ENCODE peak calls at places on chromosome 9, in nine cellular contexts. S is pancreas; G is activated CD8-positive, alpha-beta memory T cell treated with anti-CD3 and anti-CD28 coated beads for 48 hours; K is H7; B is spleen; D is osteocyte; E is H54; J is iPS-NIHi11; Z is left cardiac atrium. V is an unnamed sample.

GRCh38 chr9:14314929-14315753 is 1.2 kb upstream of the NFIB start:
- DNase-seq in E (peak), K (peak), J (peak), G (no peak), B (peak), S (peak), Z (peak), D (peak), V (no peak)

GRCh38 chr9:136840877-136841645 is 1.2 kb upstream of the AJM1 start:
- DNase-seq in E (peak), Z (no peak), B (no peak), K (no peak), G (no peak), J (no peak), S (peak), D (no peak), V (no peak)

GRCh38 chr9:120563044-120563443 is 16.9 kb downstream of the CDK5RAP2 start:
- DNase-seq in B (no peak), K (no peak), J (no peak), G (no peak), D (no peak), Z (peak), S (no peak), E (no peak), V (no peak)

GRCh38 chr9:15512204-15512603 is 1.4 kb upstream of the PSIP1 start:
- DNase-seq in D (no peak), B (no peak), G (no peak), E (no peak), J (no peak), K (no peak), Z (no peak), S (no peak), V (no peak)

GRCh38 chr9:127058645-127059021 is 63.8 kb downstream of the ANGPTL2 start:
- DNase-seq in G (no peak), B (no peak), D (no peak), Z (no peak), S (no peak), K (no peak), J (no peak), E (no peak), V (no peak)

GRCh38 chr9:135648494-135649410 is 9.4 kb upstream of the GLT6D1 start:
- DNase-seq in S (no peak), K (no peak), B (no peak), E (no peak), Z (no peak), J (no peak), D (peak), G (no peak), V (no peak)

GRCh38 chr9:77163889-77164288 is 13.4 kb upstream of the VPS13A start:
- DNase-seq in S (no peak), J (no peak), Z (no peak), D (no peak), B (no peak), E (no peak), K (no peak), G (no peak), V (no peak)

GRCh38 chr9:106284300-106284699 is 578.7 kb upstream of the ZNF462 start:
- DNase-seq in G (no peak), Z (no peak), S (no peak), J (peak), E (no peak), B (no peak), K (peak), D (no peak), V (no peak)

GRCh38 chr9:116099821-116100220 is 53.8 kb upstream of the PAPPA start:
- DNase-seq in G (no peak), E (no peak), J (no peak), D (no peak), B (no peak), S (no peak), K (no peak), Z (no peak), V (no peak)

GRCh38 chr9:95302471-95302870 is 15.0 kb downstream of the FANCC start:
- DNase-seq in S (no peak), Z (no peak), B (no peak), E (no peak), K (no peak), J (no peak), D (no peak), G (no peak), V (no peak)

GRCh38 chr9:113274474-113275146 is 762 bp downstream of the CDC26 start:
- DNase-seq in J (peak), Z (no peak), G (no peak), B (no peak), E (peak), D (no peak), K (peak), S (no peak), V (no peak)

GRCh38 chr9:74334308-74334707 is 162.8 kb upstream of the RORB start:
- DNase-seq in Z (no peak), S (no peak), K (no peak), J (no peak), B (no peak), E (no peak), G (no peak), D (no peak), V (no peak)

GRCh38 chr9:86424246-86424891 is 70.2 kb upstream of the TUT7 start:
- DNase-seq in J (no peak), S (no peak), B (no peak), K (no peak), D (no peak), E (no peak), G (no peak), Z (peak), V (no peak)

GRCh38 chr9:127711831-127712274 is 3.6 kb downstream of the PTRH1 start:
- DNase-seq in B (no peak), S (peak), E (no peak), K (peak), J (peak), D (no peak), G (no peak), Z (no peak), V (no peak)

GRCh38 chr9:32581512-32582143 is 8.7 kb upstream of the NDUFB6 start:
- DNase-seq in D (no peak), S (no peak), E (no peak), B (no peak), J (peak), G (no peak), Z (no peak), K (peak), V (no peak)

GRCh38 chr9:70874451-70874850 is 247.0 kb downstream of the TRPM3 start:
- DNase-seq in D (no peak), G (no peak), K (no peak), Z (no peak), E (no peak), J (no peak), S (no peak), B (no peak), V (no peak)

GRCh38 chr9:77707696-77708095 is 59.6 kb upstream of the GNA14 start:
- DNase-seq in B (no peak), D (no peak), J (peak), G (no peak), Z (peak), E (peak), S (no peak), K (no peak), V (no peak)

GRCh38 chr9:136377351-136378170 is 4.1 kb upstream of the CARD9 start:
- DNase-seq in J (no peak), B (no peak), E (no peak), G (no peak), Z (no peak), K (no peak), S (no peak), D (no peak), V (no peak)

GRCh38 chr9:31445357-31445756 is 939.1 kb upstream of the ACO1 start:
- DNase-seq in Z (no peak), J (no peak), E (no peak), K (no peak), B (no peak), G (no peak), D (no peak), S (no peak), V (no peak)

GRCh38 chr9:32455738-32456137 is 70.3 kb downstream of the RIGI start:
- DNase-seq in E (no peak), D (no peak), S (no peak), J (no peak), K (no peak), G (no peak), B (no peak), Z (no peak), V (no peak)

GRCh38 chr9:70466976-70467551 is 52.6 kb upstream of the KLF9 start:
- DNase-seq in S (no peak), Z (no peak), J (no peak), G (no peak), B (no peak), D (no peak), K (no peak), E (peak), V (no peak)

GRCh38 chr9:133334161-133334560 is 1.8 kb downstream of the SURF6 start:
- DNase-seq in D (no peak), Z (no peak), S (peak), J (no peak), B (peak), G (no peak), K (no peak), E (no peak), V (no peak)

GRCh38 chr9:72294952-72295351 is 70.1 kb downstream of the ZFAND5 start:
- DNase-seq in G (no peak), K (no peak), D (no peak), B (no peak), J (no peak), S (no peak), E (no peak), Z (peak), V (no peak)

GRCh38 chr9:73231203-73231602 is 79.5 kb downstream of the ANXA1 start:
- DNase-seq in G (no peak), K (no peak), E (no peak), S (no peak), J (no peak), Z (no peak), B (no peak), D (no peak), V (no peak)

GRCh38 chr9:88660611-88661010 is 125.6 kb downstream of the NXNL2 start:
- DNase-seq in J (peak), B (no peak), G (no peak), Z (no peak), D (no peak), K (peak), S (no peak), E (peak), V (no peak)

GRCh38 chr9:37958154-37958553 is 54.2 kb upstream of the SLC25A51 start:
- DNase-seq in B (peak), D (no peak), G (no peak), Z (no peak), S (no peak), J (no peak), E (no peak), K (no peak), V (no peak)

GRCh38 chr9:36101916-36102741 is 34.4 kb upstream of the GLIPR2 start:
- DNase-seq in D (no peak), B (no peak), K (no peak), S (no peak), G (no peak), Z (peak), E (peak), J (no peak), V (no peak)

GRCh38 chr9:118569151-118569550 is 800.1 kb downstream of the BRINP1 start:
- DNase-seq in J (no peak), S (no peak), B (no peak), K (no peak), E (no peak), D (no peak), G (no peak), Z (no peak), V (no peak)

GRCh38 chr9:34982352-34982751 is 7.2 kb upstream of the DNAJB5 start:
- DNase-seq in B (peak), S (no peak), G (no peak), E (no peak), K (no peak), Z (no peak), D (no peak), J (no peak), V (no peak)

GRCh38 chr9:129836342-129837007 is 1.2 kb downstream of the USP20 start:
- DNase-seq in D (no peak), E (no peak), S (no peak), G (no peak), Z (no peak), B (peak), J (no peak), K (peak), V (no peak)

GRCh38 chr9:94140791-94141790 is 56.8 kb downstream of the PTPDC1 start:
- DNase-seq in K (no peak), Z (peak), D (no peak), E (peak), J (no peak), S (no peak), B (no peak), G (no peak), V (no peak)

GRCh38 chr9:134962065-134962997 is 44.6 kb upstream of the FCN1 start:
- DNase-seq in S (no peak), D (peak), K (peak), B (no peak), J (no peak), G (no peak), E (no peak), Z (no peak), V (no peak)

GRCh38 chr9:22395585-22396205 is 50.9 kb upstream of the DMRTA1 start:
- DNase-seq in D (no peak), K (no peak), E (peak), J (no peak), G (no peak), Z (no peak), S (no peak), B (no peak), V (no peak)